ENCODE peak calls at places on chromosome 3, in nine cellular contexts. Z is coronary artery; D is activated T-helper 1 cell treated with Interleukin-2 at 50 U/mL for 16 hours; J is Calu3; K is memory B cell; O is CD4-positive, alpha-beta T cell; N is CD8-positive, alpha-beta T cell; M is NCI-H524 treated with DMSO at 0.1 percent for 48 hours; T is left ventricle myocardium superior. E is an unnamed sample.
A peak's percentile ranks its signal among the peaks of the same experiment; 100 is the strongest.

GRCh38 chr3:23872330-23872729 is 44.5 kb downstream of the NKIRAS1 start:
- DNase-seq in Z (no peak), D (no peak), J (no peak), K (no peak), O (no peak), N (no peak), M (no peak), T (no peak), E (no peak)

GRCh38 chr3:181613191-181613590 is 98.5 kb upstream of the SOX2 start:
- DNase-seq in Z (no peak), D (no peak), J (no peak), K (no peak), O (no peak), N (no peak), M (no peak), T (no peak), E (no peak)

GRCh38 chr3:184231671-184232070 is 2.3 kb downstream of the VWA5B2 start:
- DNase-seq in Z (no peak), D (no peak), J (no peak), K (no peak), O (no peak), N (no peak), M (no peak), T (no peak), E (no peak)

GRCh38 chr3:106963446-106963845 is 413.8 kb upstream of the CCDC54 start:
- DNase-seq in Z (no peak), D (no peak), J (peak; percentile 7), K (no peak), O (no peak), N (no peak), M (no peak), T (no peak), E (no peak)

GRCh38 chr3:127369356-127369935 is 81.6 kb upstream of the PRR20G start:
- DNase-seq in Z (peak; percentile 56), D (no peak), J (no peak), K (no peak), O (no peak), N (no peak), M (no peak), T (no peak), E (no peak)

GRCh38 chr3:46129588-46130272 is 78.4 kb downstream of the CCR1 start:
- DNase-seq in Z (no peak), D (no peak), J (no peak), K (no peak), O (no peak), N (no peak), M (no peak), T (no peak), E (no peak)

GRCh38 chr3:140863481-140864084 is 78.1 kb upstream of the SLC25A36 start:
- DNase-seq in Z (no peak), D (no peak), J (peak; percentile 84), K (peak; percentile 58), O (peak; percentile 7), N (no peak), M (no peak), T (no peak), E (peak; percentile 17)

GRCh38 chr3:14143826-14144225 is 19.0 kb downstream of the TMEM43 start:
- DNase-seq in Z (peak; percentile 88), D (no peak), J (peak; percentile 34), K (no peak), O (no peak), N (no peak), M (no peak), T (no peak), E (no peak)

GRCh38 chr3:46835059-46835458 is 28.2 kb downstream of the MYL3 start:
- DNase-seq in Z (no peak), D (no peak), J (peak; percentile 28), K (no peak), O (no peak), N (no peak), M (no peak), T (no peak), E (no peak)

GRCh38 chr3:136626448-136626847 is 125.7 kb downstream of the STAG1 start:
- DNase-seq in Z (no peak), D (no peak), J (no peak), K (no peak), O (no peak), N (no peak), M (no peak), T (no peak), E (no peak)

GRCh38 chr3:32078864-32079263 is 27.6 kb upstream of the GPD1L start:
- DNase-seq in Z (no peak), D (no peak), J (no peak), K (no peak), O (no peak), N (no peak), M (no peak), T (no peak), E (no peak)

GRCh38 chr3:52834871-52835501 is at the start of gene MUSTN1:
- DNase-seq in Z (peak; percentile 85), D (no peak), J (no peak), K (no peak), O (no peak), N (no peak), M (no peak), T (peak; percentile 45), E (no peak)

GRCh38 chr3:111906667-111907066 is 47.6 kb downstream of the PHLDB2 start:
- DNase-seq in Z (no peak), D (no peak), J (no peak), K (no peak), O (no peak), N (no peak), M (no peak), T (no peak), E (no peak)

GRCh38 chr3:126995926-126996512 is 13.1 kb downstream of the PLXNA1 start:
- DNase-seq in Z (no peak), D (no peak), J (no peak), K (no peak), O (no peak), N (no peak), M (no peak), T (no peak), E (no peak)

GRCh38 chr3:54928056-54928770 is at the start of gene LRTM1:
- DNase-seq in Z (no peak), D (no peak), J (no peak), K (no peak), O (no peak), N (no peak), M (peak; percentile 55), T (no peak), E (no peak)

GRCh38 chr3:114624047-114624445 is 330.2 kb downstream of the TIGIT start:
- DNase-seq in Z (peak; percentile 73), D (no peak), J (no peak), K (no peak), O (no peak), N (no peak), M (no peak), T (peak; percentile 66), E (no peak)

GRCh38 chr3:177982034-177982433 is 554.2 kb upstream of the KCNMB2 start:
- DNase-seq in Z (no peak), D (no peak), J (no peak), K (no peak), O (no peak), N (no peak), M (no peak), T (no peak), E (no peak)

GRCh38 chr3:36741285-36741684 is 23.1 kb downstream of the DCLK3 start:
- DNase-seq in Z (no peak), D (no peak), J (no peak), K (no peak), O (no peak), N (no peak), M (no peak), T (no peak), E (no peak)

GRCh38 chr3:194682651-194683310 is 2.9 kb upstream of the FAM43A start:
- DNase-seq in Z (peak; percentile 79), D (no peak), J (peak; percentile 89), K (peak; percentile 59), O (peak; percentile 43), N (peak; percentile 75), M (peak; percentile 51), T (peak; percentile 60), E (peak; percentile 43)

E was measured in activated B cell treated with CpG ODN at 0.5 μM for 24 hours.